ENCODE peak calls at places on chromosomes 4 and X, in five cellular contexts. One of them, this sample, is unnamed.

GRCh38 chrX:130385520-130385919 is at the start of gene GPR119:
- DNase-seq in MCF 10A: no peak
- DNase-seq in astrocyte of the spinal cord: no peak
- DNase-seq in B cell: no peak
- DNase-seq in epithelial cell of proximal tubule: no peak
- DNase-seq in this sample: no peak

GRCh38 chr4:125187621-125188176 is 127.1 kb upstream of the FAT4 start:
- DNase-seq in MCF 10A: peak
- DNase-seq in astrocyte of the spinal cord: peak
- DNase-seq in B cell: no peak
- DNase-seq in epithelial cell of proximal tubule: no peak
- DNase-seq in this sample: no peak

GRCh38 chrX:133726211-133726630 is 259.2 kb downstream of the GPC3 start:
- DNase-seq in MCF 10A: peak
- DNase-seq in astrocyte of the spinal cord: peak
- DNase-seq in B cell: no peak
- DNase-seq in epithelial cell of proximal tubule: no peak
- DNase-seq in this sample: no peak

GRCh38 chrX:97398030-97398551 is 514.4 kb downstream of the RPA4 start:
- DNase-seq in MCF 10A: no peak
- DNase-seq in astrocyte of the spinal cord: peak
- DNase-seq in B cell: no peak
- DNase-seq in epithelial cell of proximal tubule: no peak
- DNase-seq in this sample: no peak

GRCh38 chr4:108157655-108158054 is 11.1 kb downstream of the LEF1 start:
- DNase-seq in MCF 10A: no peak
- DNase-seq in astrocyte of the spinal cord: no peak
- DNase-seq in B cell: no peak
- DNase-seq in epithelial cell of proximal tubule: no peak
- DNase-seq in this sample: no peak

GRCh38 chr4:88618782-88619485 is 26.7 kb downstream of the HERC3 start:
- DNase-seq in MCF 10A: no peak
- DNase-seq in astrocyte of the spinal cord: no peak
- DNase-seq in B cell: no peak
- DNase-seq in epithelial cell of proximal tubule: no peak
- DNase-seq in this sample: no peak

GRCh38 chrX:77743720-77744119 is 42.3 kb downstream of the ATRX start:
- DNase-seq in MCF 10A: no peak
- DNase-seq in astrocyte of the spinal cord: peak
- DNase-seq in B cell: no peak
- DNase-seq in epithelial cell of proximal tubule: no peak
- DNase-seq in this sample: no peak

GRCh38 chrX:40105791-40106676 is 8.3 kb upstream of the BCOR start:
- DNase-seq in MCF 10A: peak
- DNase-seq in astrocyte of the spinal cord: no peak
- DNase-seq in B cell: peak
- DNase-seq in epithelial cell of proximal tubule: no peak
- DNase-seq in this sample: no peak

GRCh38 chr4:31613946-31614623 is 893.9 kb downstream of the PCDH7 start:
- DNase-seq in MCF 10A: no peak
- DNase-seq in astrocyte of the spinal cord: peak
- DNase-seq in B cell: no peak
- DNase-seq in epithelial cell of proximal tubule: peak
- DNase-seq in this sample: no peak

GRCh38 chr4:25313194-25313895 is 771 bp downstream of the ZCCHC4 start:
- DNase-seq in MCF 10A: peak
- DNase-seq in astrocyte of the spinal cord: no peak
- DNase-seq in B cell: no peak
- DNase-seq in epithelial cell of proximal tubule: no peak
- DNase-seq in this sample: no peak

GRCh38 chrX:44306336-44306735 is 37.1 kb downstream of the EFHC2 start:
- DNase-seq in MCF 10A: peak
- DNase-seq in astrocyte of the spinal cord: peak
- DNase-seq in B cell: no peak
- DNase-seq in epithelial cell of proximal tubule: no peak
- DNase-seq in this sample: no peak

GRCh38 chr4:87523307-87523706 is 5.9 kb downstream of the SPARCL1 start:
- DNase-seq in MCF 10A: no peak
- DNase-seq in astrocyte of the spinal cord: no peak
- DNase-seq in B cell: no peak
- DNase-seq in epithelial cell of proximal tubule: no peak
- DNase-seq in this sample: no peak

GRCh38 chr4:89539374-89539773 is 231.8 kb upstream of the GPRIN3 start:
- DNase-seq in MCF 10A: peak
- DNase-seq in astrocyte of the spinal cord: peak
- DNase-seq in B cell: no peak
- DNase-seq in epithelial cell of proximal tubule: no peak
- DNase-seq in this sample: no peak

GRCh38 chrX:9656277-9656676 is 109.4 kb downstream of the GPR143 start:
- DNase-seq in MCF 10A: no peak
- DNase-seq in astrocyte of the spinal cord: peak
- DNase-seq in B cell: peak
- DNase-seq in epithelial cell of proximal tubule: no peak
- DNase-seq in this sample: no peak

GRCh38 chrX:85244411-85245210 is 820 bp downstream of the ZNF711 start:
- DNase-seq in MCF 10A: no peak
- DNase-seq in astrocyte of the spinal cord: peak
- DNase-seq in B cell: no peak
- DNase-seq in epithelial cell of proximal tubule: no peak
- DNase-seq in this sample: no peak

GRCh38 chr4:186948361-186949291 is 225.0 kb upstream of the FAT1 start:
- DNase-seq in MCF 10A: no peak
- DNase-seq in astrocyte of the spinal cord: peak
- DNase-seq in B cell: no peak
- DNase-seq in epithelial cell of proximal tubule: no peak
- DNase-seq in this sample: no peak

GRCh38 chrX:40646489-40647306 is 663 bp downstream of the CXorf38 start:
- DNase-seq in MCF 10A: no peak
- DNase-seq in astrocyte of the spinal cord: peak
- DNase-seq in B cell: no peak
- DNase-seq in epithelial cell of proximal tubule: no peak
- DNase-seq in this sample: peak

GRCh38 chr4:135598151-135598550 is 1396.6 kb upstream of the PABPC4L start:
- DNase-seq in MCF 10A: no peak
- DNase-seq in astrocyte of the spinal cord: peak
- DNase-seq in B cell: no peak
- DNase-seq in epithelial cell of proximal tubule: no peak
- DNase-seq in this sample: no peak

GRCh38 chrX:15820106-15821073 is 30.1 kb downstream of the ZRSR2 start:
- DNase-seq in MCF 10A: no peak
- DNase-seq in astrocyte of the spinal cord: peak
- DNase-seq in B cell: no peak
- DNase-seq in epithelial cell of proximal tubule: no peak
- DNase-seq in this sample: no peak

GRCh38 chrX:103779156-103779555 is 2.5 kb downstream of the PLP1 start:
- DNase-seq in MCF 10A: no peak
- DNase-seq in astrocyte of the spinal cord: peak
- DNase-seq in B cell: no peak
- DNase-seq in epithelial cell of proximal tubule: no peak
- DNase-seq in this sample: no peak

GRCh38 chr4:3483471-3483921 is 20.4 kb downstream of the DOK7 start:
- DNase-seq in MCF 10A: no peak
- DNase-seq in astrocyte of the spinal cord: no peak
- DNase-seq in B cell: no peak
- DNase-seq in epithelial cell of proximal tubule: no peak
- DNase-seq in this sample: no peak

GRCh38 chr4:4733663-4734062 is 125.8 kb upstream of the MSX1 start:
- DNase-seq in MCF 10A: no peak
- DNase-seq in astrocyte of the spinal cord: no peak
- DNase-seq in B cell: no peak
- DNase-seq in epithelial cell of proximal tubule: no peak
- DNase-seq in this sample: no peak

GRCh38 chr4:184538023-184538599 is 63.8 kb upstream of the IRF2 start:
- DNase-seq in MCF 10A: peak
- DNase-seq in astrocyte of the spinal cord: peak
- DNase-seq in B cell: peak
- DNase-seq in epithelial cell of proximal tubule: peak
- DNase-seq in this sample: peak

GRCh38 chr4:33080262-33080661 is 2360.1 kb downstream of the PCDH7 start:
- DNase-seq in MCF 10A: no peak
- DNase-seq in astrocyte of the spinal cord: no peak
- DNase-seq in B cell: no peak
- DNase-seq in epithelial cell of proximal tubule: no peak
- DNase-seq in this sample: no peak

GRCh38 chrX:129235903-129236302 is 287.4 kb downstream of the SMARCA1 start:
- DNase-seq in MCF 10A: peak
- DNase-seq in astrocyte of the spinal cord: no peak
- DNase-seq in B cell: no peak
- DNase-seq in epithelial cell of proximal tubule: no peak
- DNase-seq in this sample: no peak

GRCh38 chr4:88177981-88178632 is 19.7 kb upstream of the ABCG2 start:
- DNase-seq in MCF 10A: peak
- DNase-seq in astrocyte of the spinal cord: peak
- DNase-seq in B cell: no peak
- DNase-seq in epithelial cell of proximal tubule: peak
- DNase-seq in this sample: peak

GRCh38 chrX:74450803-74451449 is 29.6 kb downstream of the SLC16A2 start:
- DNase-seq in MCF 10A: peak
- DNase-seq in astrocyte of the spinal cord: peak
- DNase-seq in B cell: no peak
- DNase-seq in epithelial cell of proximal tubule: peak
- DNase-seq in this sample: peak

GRCh38 chrX:132652871-132653270 is 164.0 kb upstream of the MBNL3 start:
- DNase-seq in MCF 10A: no peak
- DNase-seq in astrocyte of the spinal cord: no peak
- DNase-seq in B cell: no peak
- DNase-seq in epithelial cell of proximal tubule: no peak
- DNase-seq in this sample: no peak

GRCh38 chrX:3743821-3744439 is 30.5 kb upstream of the PRKX start:
- DNase-seq in MCF 10A: no peak
- DNase-seq in astrocyte of the spinal cord: no peak
- DNase-seq in B cell: no peak
- DNase-seq in epithelial cell of proximal tubule: no peak
- DNase-seq in this sample: peak

GRCh38 chrX:101407748-101408529 is at the start of the genes GLA and HNRNPH2:
- DNase-seq in MCF 10A: peak
- DNase-seq in astrocyte of the spinal cord: peak
- DNase-seq in B cell: peak
- DNase-seq in epithelial cell of proximal tubule: peak
- DNase-seq in this sample: peak
- TF ChIP-seq CTCF in MCF 10A: no peak
- TF ChIP-seq CTCF in astrocyte of the spinal cord: no peak
- TF ChIP-seq CTCF in B cell: no peak
- TF ChIP-seq CTCF in epithelial cell of proximal tubule: peak
- TF ChIP-seq CTCF in this sample: no peak

DNA sequence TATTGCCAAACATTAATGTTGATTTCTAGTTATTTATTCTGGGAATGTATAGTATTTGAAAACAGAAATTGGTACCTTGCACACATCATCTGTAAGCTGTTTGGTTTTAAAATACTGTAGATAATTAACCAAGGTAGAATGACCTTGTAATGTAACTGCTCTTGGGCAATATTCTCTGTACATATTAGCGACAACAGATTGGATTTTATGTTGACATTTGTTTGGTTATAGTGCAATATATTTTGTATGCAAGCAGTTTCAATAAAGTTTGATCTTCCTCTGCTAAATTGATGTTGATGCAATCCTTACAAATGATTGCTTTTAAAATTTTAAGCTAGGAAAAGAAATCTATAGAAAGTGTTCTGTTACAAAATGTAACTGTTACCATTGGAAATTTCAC is 30.8 kb upstream of the FMR1NB start:
- DNase-seq in MCF 10A: no peak
- DNase-seq in astrocyte of the spinal cord: no peak
- DNase-seq in B cell: no peak
- DNase-seq in epithelial cell of proximal tubule: no peak
- DNase-seq in this sample: no peak
- TF ChIP-seq CTCF in MCF 10A: no peak
- TF ChIP-seq CTCF in astrocyte of the spinal cord: no peak
- TF ChIP-seq CTCF in B cell: no peak
- TF ChIP-seq CTCF in epithelial cell of proximal tubule: no peak
- TF ChIP-seq CTCF in this sample: no peak

DNA sequence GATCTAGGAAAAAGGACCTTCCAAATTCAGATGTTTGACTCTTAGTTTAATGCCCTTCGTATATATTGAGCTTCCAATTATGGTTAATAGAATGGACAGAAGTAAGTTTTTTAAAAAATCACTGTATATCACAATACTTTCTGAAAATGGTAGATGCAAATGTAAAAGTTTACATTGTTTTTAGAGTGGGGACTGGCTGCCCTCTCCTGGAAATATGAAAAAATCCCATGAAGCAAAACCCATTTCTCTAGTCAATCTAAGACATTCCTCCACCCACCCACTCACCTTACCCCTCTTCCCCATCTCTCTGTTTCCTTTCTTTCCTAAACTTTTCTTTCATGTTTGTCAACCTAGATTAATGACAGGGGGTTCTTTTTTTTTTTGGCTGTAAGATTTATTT is 134.5 kb downstream of the ARHGAP6 start:
- DNase-seq in MCF 10A: peak
- DNase-seq in astrocyte of the spinal cord: peak
- DNase-seq in B cell: no peak
- DNase-seq in epithelial cell of proximal tubule: no peak
- DNase-seq in this sample: no peak
- TF ChIP-seq CTCF in MCF 10A: peak
- TF ChIP-seq CTCF in astrocyte of the spinal cord: no peak
- TF ChIP-seq CTCF in B cell: no peak
- TF ChIP-seq CTCF in epithelial cell of proximal tubule: peak
- TF ChIP-seq CTCF in this sample: no peak

GRCh38 chr4:80594696-80595095 is 259.2 kb downstream of the CFAP299 start:
- DNase-seq in MCF 10A: no peak
- DNase-seq in astrocyte of the spinal cord: no peak
- DNase-seq in B cell: no peak
- DNase-seq in epithelial cell of proximal tubule: peak
- DNase-seq in this sample: no peak

GRCh38 chr4:80587861-80588385 is 252.4 kb downstream of the CFAP299 start:
- DNase-seq in MCF 10A: no peak
- DNase-seq in astrocyte of the spinal cord: no peak
- DNase-seq in B cell: no peak
- DNase-seq in epithelial cell of proximal tubule: no peak
- DNase-seq in this sample: no peak

DNA sequence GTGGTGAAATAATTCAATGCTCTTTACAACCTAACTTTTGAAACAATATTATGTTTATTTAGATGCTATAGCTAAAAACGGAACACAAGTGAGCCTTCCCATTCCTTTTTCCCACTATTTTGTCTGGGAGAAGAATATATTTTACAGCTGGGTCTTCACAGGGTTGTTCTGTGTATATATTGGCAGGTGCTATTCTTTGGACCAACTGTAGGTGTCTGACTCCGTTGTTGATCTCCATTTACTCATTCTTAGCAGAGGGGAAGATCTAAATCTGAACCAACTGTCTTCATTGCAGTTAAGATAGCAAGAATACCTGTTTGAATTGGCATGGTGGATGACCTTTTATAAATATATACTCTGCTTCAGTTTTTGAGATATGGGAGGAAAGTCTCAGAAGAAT is 257.4 kb downstream of the CFAP299 start:
- DNase-seq in MCF 10A: peak
- DNase-seq in astrocyte of the spinal cord: no peak
- DNase-seq in B cell: no peak
- DNase-seq in epithelial cell of proximal tubule: no peak
- DNase-seq in this sample: no peak
- TF ChIP-seq CTCF in MCF 10A: no peak
- TF ChIP-seq CTCF in astrocyte of the spinal cord: peak
- TF ChIP-seq CTCF in B cell: peak
- TF ChIP-seq CTCF in epithelial cell of proximal tubule: peak
- TF ChIP-seq CTCF in this sample: no peak

GRCh38 chrX:2609431-2610238 is 81.5 kb upstream of the CD99 start:
- DNase-seq in MCF 10A: peak
- DNase-seq in astrocyte of the spinal cord: peak
- DNase-seq in B cell: no peak
- DNase-seq in epithelial cell of proximal tubule: no peak
- DNase-seq in this sample: no peak
- TF ChIP-seq CTCF in MCF 10A: peak
- TF ChIP-seq CTCF in astrocyte of the spinal cord: no peak
- TF ChIP-seq CTCF in B cell: peak
- TF ChIP-seq CTCF in epithelial cell of proximal tubule: no peak
- TF ChIP-seq CTCF in this sample: no peak

This sample was measured in HL-60.